ENCODE peak calls at places on chromosomes 1 and 21, in eight cellular contexts. One of them, this sample, is unnamed. For H3K4me1, the result is how much of the 10 kb centered on the place peaks cover.

GRCh38 chr1:40981702-40982448 is 2.4 kb downstream of the CTPS1 start:
- DNase-seq in heart right ventricle: no peak
- DNase-seq in CD4-positive, CD25-positive, alpha-beta regulatory T cell: no peak
- DNase-seq in tibial artery: no peak
- DNase-seq in SJSA1: no peak
- DNase-seq in mesendoderm: no peak
- DNase-seq in keratinocyte: no peak
- DNase-seq in GM23338: peak
- DNase-seq in this sample: no peak

GRCh38 chr1:144551543-144552424 is 40.9 kb upstream of the PPIAL4F start:
- DNase-seq in heart right ventricle: peak
- DNase-seq in CD4-positive, CD25-positive, alpha-beta regulatory T cell: peak
- DNase-seq in tibial artery: peak
- DNase-seq in SJSA1: peak
- DNase-seq in mesendoderm: peak
- DNase-seq in keratinocyte: peak
- DNase-seq in GM23338: peak
- DNase-seq in this sample: peak

GRCh38 chr1:225882699-225883615 is 777 bp upstream of the TMEM63A start:
- DNase-seq in heart right ventricle: peak
- DNase-seq in CD4-positive, CD25-positive, alpha-beta regulatory T cell: peak
- DNase-seq in tibial artery: peak
- DNase-seq in SJSA1: peak
- DNase-seq in mesendoderm: peak
- DNase-seq in keratinocyte: no peak
- DNase-seq in GM23338: peak
- DNase-seq in this sample: peak

GRCh38 chr1:228004331-228004871 is 2.4 kb upstream of the WNT3A start:
- DNase-seq in heart right ventricle: no peak
- DNase-seq in CD4-positive, CD25-positive, alpha-beta regulatory T cell: no peak
- DNase-seq in tibial artery: no peak
- DNase-seq in SJSA1: no peak
- DNase-seq in mesendoderm: peak
- DNase-seq in keratinocyte: no peak
- DNase-seq in GM23338: peak
- DNase-seq in this sample: peak

GRCh38 chr1:30047576-30047975 is 675.8 kb downstream of the MATN1 start:
- DNase-seq in heart right ventricle: no peak
- DNase-seq in CD4-positive, CD25-positive, alpha-beta regulatory T cell: no peak
- DNase-seq in tibial artery: no peak
- DNase-seq in SJSA1: no peak
- DNase-seq in mesendoderm: no peak
- DNase-seq in keratinocyte: no peak
- DNase-seq in GM23338: no peak
- DNase-seq in this sample: no peak

GRCh38 chr1:151968058-151968457 is 25.6 kb downstream of the S100A10 start:
- DNase-seq in heart right ventricle: peak
- DNase-seq in CD4-positive, CD25-positive, alpha-beta regulatory T cell: peak
- DNase-seq in tibial artery: no peak
- DNase-seq in SJSA1: peak
- DNase-seq in mesendoderm: peak
- DNase-seq in keratinocyte: no peak
- DNase-seq in GM23338: peak
- DNase-seq in this sample: no peak

GRCh38 chr1:229228522-229228921 is 42.4 kb upstream of the RAB4A start:
- DNase-seq in heart right ventricle: no peak
- DNase-seq in CD4-positive, CD25-positive, alpha-beta regulatory T cell: no peak
- DNase-seq in tibial artery: no peak
- DNase-seq in SJSA1: no peak
- DNase-seq in mesendoderm: no peak
- DNase-seq in keratinocyte: no peak
- DNase-seq in GM23338: no peak
- DNase-seq in this sample: no peak

GRCh38 chr1:94382163-94382562 is 36.0 kb upstream of the ABCD3 start:
- DNase-seq in heart right ventricle: no peak
- DNase-seq in CD4-positive, CD25-positive, alpha-beta regulatory T cell: no peak
- DNase-seq in tibial artery: no peak
- DNase-seq in SJSA1: no peak
- DNase-seq in mesendoderm: no peak
- DNase-seq in keratinocyte: no peak
- DNase-seq in GM23338: no peak
- DNase-seq in this sample: peak

GRCh38 chr1:201693019-201693372 is 136.0 kb upstream of the IPO9 start:
- DNase-seq in heart right ventricle: no peak
- DNase-seq in CD4-positive, CD25-positive, alpha-beta regulatory T cell: no peak
- DNase-seq in tibial artery: no peak
- DNase-seq in SJSA1: no peak
- DNase-seq in mesendoderm: no peak
- DNase-seq in keratinocyte: no peak
- DNase-seq in GM23338: no peak
- DNase-seq in this sample: no peak

GRCh38 chr21:35614412-35614901 is 445.9 kb downstream of the SETD4 start:
- DNase-seq in heart right ventricle: no peak
- DNase-seq in CD4-positive, CD25-positive, alpha-beta regulatory T cell: no peak
- DNase-seq in tibial artery: no peak
- DNase-seq in SJSA1: peak
- DNase-seq in mesendoderm: peak
- DNase-seq in keratinocyte: peak
- DNase-seq in GM23338: no peak
- DNase-seq in this sample: no peak

GRCh38 chr1:36693116-36693515 is 210.4 kb upstream of the CSF3R start:
- DNase-seq in heart right ventricle: no peak
- DNase-seq in CD4-positive, CD25-positive, alpha-beta regulatory T cell: no peak
- DNase-seq in tibial artery: no peak
- DNase-seq in SJSA1: no peak
- DNase-seq in mesendoderm: no peak
- DNase-seq in keratinocyte: no peak
- DNase-seq in GM23338: no peak
- DNase-seq in this sample: no peak

GRCh38 chr1:5423109-5423508 is 569.1 kb downstream of the NPHP4 start:
- DNase-seq in heart right ventricle: no peak
- DNase-seq in CD4-positive, CD25-positive, alpha-beta regulatory T cell: peak
- DNase-seq in tibial artery: no peak
- DNase-seq in SJSA1: no peak
- DNase-seq in mesendoderm: peak
- DNase-seq in keratinocyte: no peak
- DNase-seq in GM23338: no peak
- DNase-seq in this sample: no peak

GRCh38 chr1:12620142-12620865 is 2.3 kb upstream of the DHRS3 start:
- DNase-seq in heart right ventricle: no peak
- DNase-seq in CD4-positive, CD25-positive, alpha-beta regulatory T cell: no peak
- DNase-seq in tibial artery: no peak
- DNase-seq in SJSA1: no peak
- DNase-seq in mesendoderm: no peak
- DNase-seq in keratinocyte: no peak
- DNase-seq in GM23338: no peak
- DNase-seq in this sample: no peak

GRCh38 chr1:23741609-23742008 is 1.7 kb upstream of the ELOA start:
- DNase-seq in heart right ventricle: no peak
- DNase-seq in CD4-positive, CD25-positive, alpha-beta regulatory T cell: no peak
- DNase-seq in tibial artery: no peak
- DNase-seq in SJSA1: no peak
- DNase-seq in mesendoderm: no peak
- DNase-seq in keratinocyte: no peak
- DNase-seq in GM23338: no peak
- DNase-seq in this sample: no peak

GRCh38 chr1:23742670-23743286 is 493 bp upstream of the ELOA start:
- DNase-seq in heart right ventricle: no peak
- DNase-seq in CD4-positive, CD25-positive, alpha-beta regulatory T cell: no peak
- DNase-seq in tibial artery: peak
- DNase-seq in SJSA1: peak
- DNase-seq in mesendoderm: peak
- DNase-seq in keratinocyte: no peak
- DNase-seq in GM23338: peak
- DNase-seq in this sample: peak

GRCh38 chr1:23743287-23744052 is at the start of gene ELOA:
- DNase-seq in heart right ventricle: peak
- DNase-seq in CD4-positive, CD25-positive, alpha-beta regulatory T cell: peak
- DNase-seq in tibial artery: peak
- DNase-seq in SJSA1: peak
- DNase-seq in mesendoderm: peak
- DNase-seq in keratinocyte: peak
- DNase-seq in GM23338: peak
- DNase-seq in this sample: peak

GRCh38 chr1:23747947-23748346 is 4.7 kb downstream of the ELOA start:
- DNase-seq in heart right ventricle: no peak
- DNase-seq in CD4-positive, CD25-positive, alpha-beta regulatory T cell: no peak
- DNase-seq in tibial artery: no peak
- DNase-seq in SJSA1: no peak
- DNase-seq in mesendoderm: no peak
- DNase-seq in keratinocyte: no peak
- DNase-seq in GM23338: no peak
- DNase-seq in this sample: no peak

GRCh38 chr1:23745515-23745914 is 2.2 kb downstream of the ELOA start:
- DNase-seq in heart right ventricle: no peak
- DNase-seq in CD4-positive, CD25-positive, alpha-beta regulatory T cell: peak
- DNase-seq in tibial artery: no peak
- DNase-seq in SJSA1: no peak
- DNase-seq in mesendoderm: peak
- DNase-seq in keratinocyte: peak
- DNase-seq in GM23338: peak
- DNase-seq in this sample: no peak
- H3K4me3 ChIP-seq in heart right ventricle: peak
- H3K4me3 ChIP-seq in CD4-positive, CD25-positive, alpha-beta regulatory T cell: peak
- H3K4me3 ChIP-seq in tibial artery: no peak
- H3K4me3 ChIP-seq in SJSA1: no peak
- H3K4me3 ChIP-seq in mesendoderm: no peak
- H3K4me3 ChIP-seq in keratinocyte: peak
- H3K4me3 ChIP-seq in GM23338: no peak
- H3K4me3 ChIP-seq in this sample: no peak

DNA sequence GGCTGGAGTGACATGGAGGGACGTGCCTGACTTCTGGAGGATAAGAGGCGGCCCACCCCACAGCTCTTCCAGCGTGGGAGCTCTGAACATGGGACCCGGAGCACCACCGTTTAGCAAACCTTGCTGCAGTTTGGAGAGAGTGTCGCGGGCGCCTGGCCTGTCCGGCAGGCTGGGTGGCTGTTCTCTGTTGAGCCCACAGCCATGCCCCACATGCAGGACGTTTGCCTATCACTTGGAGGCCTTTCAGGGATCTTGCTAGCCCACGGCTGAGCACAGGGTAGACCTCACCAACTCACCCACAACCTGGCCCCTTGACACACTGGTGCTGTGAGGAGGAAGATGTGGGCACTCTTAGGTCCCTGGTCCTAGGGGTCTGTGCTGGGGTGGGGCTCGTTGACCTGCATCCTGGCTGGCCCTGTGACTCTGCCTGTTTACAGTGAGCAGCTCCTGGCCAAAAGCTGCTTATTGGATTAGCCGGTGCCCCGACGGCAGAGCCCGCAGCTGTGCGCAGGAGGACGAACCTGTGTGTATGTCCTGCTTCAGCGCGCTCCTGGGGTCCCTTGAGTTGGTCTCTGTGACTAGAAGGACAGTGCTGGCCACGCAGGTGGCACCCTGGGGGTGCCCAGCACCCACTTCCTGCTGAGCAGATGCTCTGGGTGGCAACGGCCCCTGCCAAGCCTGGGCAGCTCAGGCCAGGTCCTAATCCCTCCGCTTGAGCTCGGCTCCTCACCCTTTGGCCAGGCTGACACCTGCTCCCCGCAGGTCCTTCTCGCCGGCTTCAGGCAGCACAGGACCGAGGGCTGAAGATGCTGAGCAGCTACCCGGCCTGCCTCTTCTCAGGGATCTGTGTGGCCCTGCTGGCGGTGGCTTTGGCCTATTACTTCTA is 72.4 kb upstream of the TRAPPC10 start:
- DNase-seq in heart right ventricle: no peak
- DNase-seq in CD4-positive, CD25-positive, alpha-beta regulatory T cell: no peak
- DNase-seq in tibial artery: no peak
- DNase-seq in SJSA1: no peak
- DNase-seq in mesendoderm: no peak
- DNase-seq in keratinocyte: no peak
- DNase-seq in GM23338: no peak
- DNase-seq in this sample: no peak
- H3K4me1 ChIP-seq in heart right ventricle: under half
- H3K4me1 ChIP-seq in CD4-positive, CD25-positive, alpha-beta regulatory T cell: under half
- H3K4me1 ChIP-seq in tibial artery: under half
- H3K4me1 ChIP-seq in SJSA1: under half
- H3K4me1 ChIP-seq in mesendoderm: under half
- H3K4me1 ChIP-seq in keratinocyte: under half
- H3K4me1 ChIP-seq in GM23338: under half
- H3K4me1 ChIP-seq in this sample: under half

GRCh38 chr1:156708245-156708661 is 2.9 kb upstream of the CRABP2 start:
- DNase-seq in heart right ventricle: no peak
- DNase-seq in CD4-positive, CD25-positive, alpha-beta regulatory T cell: no peak
- DNase-seq in tibial artery: no peak
- DNase-seq in SJSA1: no peak
- DNase-seq in mesendoderm: peak
- DNase-seq in keratinocyte: no peak
- DNase-seq in GM23338: peak
- DNase-seq in this sample: no peak

GRCh38 chr1:156707027-156707426 is 1.6 kb upstream of the CRABP2 start:
- DNase-seq in heart right ventricle: no peak
- DNase-seq in CD4-positive, CD25-positive, alpha-beta regulatory T cell: no peak
- DNase-seq in tibial artery: no peak
- DNase-seq in SJSA1: no peak
- DNase-seq in mesendoderm: no peak
- DNase-seq in keratinocyte: no peak
- DNase-seq in GM23338: no peak
- DNase-seq in this sample: no peak

GRCh38 chr1:156709743-156710489 is 4.5 kb upstream of the CRABP2 start:
- DNase-seq in heart right ventricle: peak
- DNase-seq in CD4-positive, CD25-positive, alpha-beta regulatory T cell: no peak
- DNase-seq in tibial artery: peak
- DNase-seq in SJSA1: no peak
- DNase-seq in mesendoderm: no peak
- DNase-seq in keratinocyte: no peak
- DNase-seq in GM23338: no peak
- DNase-seq in this sample: peak

GRCh38 chr1:156707486-156708244 is 2.3 kb upstream of the CRABP2 start:
- DNase-seq in heart right ventricle: no peak
- DNase-seq in CD4-positive, CD25-positive, alpha-beta regulatory T cell: no peak
- DNase-seq in tibial artery: no peak
- DNase-seq in SJSA1: no peak
- DNase-seq in mesendoderm: peak
- DNase-seq in keratinocyte: no peak
- DNase-seq in GM23338: peak
- DNase-seq in this sample: no peak

GRCh38 chr1:156709031-156709430 is 3.6 kb upstream of the CRABP2 start:
- DNase-seq in heart right ventricle: no peak
- DNase-seq in CD4-positive, CD25-positive, alpha-beta regulatory T cell: no peak
- DNase-seq in tibial artery: no peak
- DNase-seq in SJSA1: no peak
- DNase-seq in mesendoderm: no peak
- DNase-seq in keratinocyte: no peak
- DNase-seq in GM23338: no peak
- DNase-seq in this sample: no peak
- H3K4me3 ChIP-seq in heart right ventricle: no peak
- H3K4me3 ChIP-seq in CD4-positive, CD25-positive, alpha-beta regulatory T cell: no peak
- H3K4me3 ChIP-seq in tibial artery: no peak
- H3K4me3 ChIP-seq in SJSA1: no peak
- H3K4me3 ChIP-seq in mesendoderm: no peak
- H3K4me3 ChIP-seq in keratinocyte: no peak
- H3K4me3 ChIP-seq in GM23338: peak
- H3K4me3 ChIP-seq in this sample: no peak

DNA sequence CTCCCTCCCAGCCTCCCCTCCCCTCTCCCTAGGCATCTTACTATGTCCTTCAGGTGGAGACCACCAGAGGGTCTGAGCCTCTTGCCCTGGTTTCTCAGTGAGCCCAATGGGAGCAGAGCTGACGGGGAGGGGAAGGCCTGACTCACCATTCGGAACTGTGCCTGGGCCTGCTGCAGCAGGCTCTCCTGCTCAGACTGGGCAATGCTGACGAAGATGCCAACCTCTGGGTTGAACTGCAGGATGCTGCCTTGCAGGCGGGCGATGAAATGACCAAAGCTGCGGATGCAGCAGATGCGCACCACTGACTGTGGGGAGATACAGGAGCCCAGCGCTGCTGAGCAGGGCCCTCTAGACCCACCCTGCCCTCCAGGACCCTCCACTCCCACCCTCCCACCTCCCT is 11.0 kb upstream of the PAQR6 start:
- DNase-seq in heart right ventricle: no peak
- DNase-seq in CD4-positive, CD25-positive, alpha-beta regulatory T cell: no peak
- DNase-seq in tibial artery: no peak
- DNase-seq in SJSA1: no peak
- DNase-seq in mesendoderm: no peak
- DNase-seq in keratinocyte: no peak
- DNase-seq in GM23338: no peak
- DNase-seq in this sample: no peak
- H3K4me1 ChIP-seq in heart right ventricle: under half
- H3K4me1 ChIP-seq in CD4-positive, CD25-positive, alpha-beta regulatory T cell: under half
- H3K4me1 ChIP-seq in tibial artery: under half
- H3K4me1 ChIP-seq in SJSA1: under half
- H3K4me1 ChIP-seq in mesendoderm: under half
- H3K4me1 ChIP-seq in keratinocyte: half or more
- H3K4me1 ChIP-seq in GM23338: under half
- H3K4me1 ChIP-seq in this sample: under half

This sample was measured in lung.